ENCODE peak calls at places on chromosome X, in eight cellular contexts. One of them, this sample, is unnamed.

GRCh38 chrX:22278375-22278774 is 5.7 kb downstream of the CBLL2 start:
- DNase-seq in right lobe of liver: no peak
- DNase-seq in fibroblast of pulmonary artery: no peak
- DNase-seq in esophagus muscularis mucosa: no peak
- DNase-seq in brain microvascular endothelial cell: no peak
- DNase-seq in neural progenitor cell: no peak
- DNase-seq in astrocyte of the spinal cord: no peak
- DNase-seq in spleen: no peak
- DNase-seq in this sample: no peak

GRCh38 chrX:129540725-129541184 is 696 bp downstream of the OCRL start:
- DNase-seq in right lobe of liver: peak; percentile 77
- DNase-seq in brain microvascular endothelial cell: no peak
- DNase-seq in astrocyte of the spinal cord: no peak
- DNase-seq in esophagus muscularis mucosa: no peak
- DNase-seq in spleen: no peak
- DNase-seq in neural progenitor cell: no peak
- DNase-seq in fibroblast of pulmonary artery: no peak
- DNase-seq in this sample: no peak

GRCh38 chrX:39518451-39519212 is 579.1 kb downstream of the BCOR start:
- DNase-seq in spleen: no peak
- DNase-seq in right lobe of liver: no peak
- DNase-seq in neural progenitor cell: peak; percentile 65
- DNase-seq in esophagus muscularis mucosa: no peak
- DNase-seq in fibroblast of pulmonary artery: peak; percentile 0
- DNase-seq in astrocyte of the spinal cord: peak; percentile 2
- DNase-seq in brain microvascular endothelial cell: no peak
- DNase-seq in this sample: no peak

GRCh38 chrX:28391528-28391927 is 195.7 kb upstream of the IL1RAPL1 start:
- DNase-seq in esophagus muscularis mucosa: no peak
- DNase-seq in fibroblast of pulmonary artery: peak; percentile 55
- DNase-seq in brain microvascular endothelial cell: peak; percentile 39
- DNase-seq in astrocyte of the spinal cord: peak; percentile 45
- DNase-seq in spleen: no peak
- DNase-seq in neural progenitor cell: no peak
- DNase-seq in right lobe of liver: no peak
- DNase-seq in this sample: no peak

GRCh38 chrX:70922776-70923473 is 8.0 kb downstream of the SLC7A3 start:
- DNase-seq in spleen: no peak
- DNase-seq in right lobe of liver: no peak
- DNase-seq in fibroblast of pulmonary artery: no peak
- DNase-seq in astrocyte of the spinal cord: no peak
- DNase-seq in esophagus muscularis mucosa: no peak
- DNase-seq in brain microvascular endothelial cell: no peak
- DNase-seq in neural progenitor cell: no peak
- DNase-seq in this sample: no peak

GRCh38 chrX:39653656-39654055 is 444.1 kb downstream of the BCOR start:
- DNase-seq in esophagus muscularis mucosa: no peak
- DNase-seq in spleen: no peak
- DNase-seq in fibroblast of pulmonary artery: no peak
- DNase-seq in neural progenitor cell: peak; percentile 75
- DNase-seq in astrocyte of the spinal cord: no peak
- DNase-seq in brain microvascular endothelial cell: no peak
- DNase-seq in right lobe of liver: no peak
- DNase-seq in this sample: no peak

GRCh38 chrX:10577863-10578262 is 42.5 kb downstream of the MID1 start:
- DNase-seq in spleen: no peak
- DNase-seq in esophagus muscularis mucosa: no peak
- DNase-seq in neural progenitor cell: no peak
- DNase-seq in right lobe of liver: no peak
- DNase-seq in astrocyte of the spinal cord: no peak
- DNase-seq in brain microvascular endothelial cell: no peak
- DNase-seq in fibroblast of pulmonary artery: no peak
- DNase-seq in this sample: no peak

GRCh38 chrX:107574711-107575110 is 53.6 kb upstream of the PRPS1 start:
- DNase-seq in neural progenitor cell: no peak
- DNase-seq in astrocyte of the spinal cord: peak; percentile 62
- DNase-seq in esophagus muscularis mucosa: no peak
- DNase-seq in brain microvascular endothelial cell: peak; percentile 43
- DNase-seq in fibroblast of pulmonary artery: no peak
- DNase-seq in right lobe of liver: no peak
- DNase-seq in spleen: no peak
- DNase-seq in this sample: no peak

GRCh38 chrX:115898382-115899001 is 272.1 kb upstream of the AGTR2 start:
- DNase-seq in esophagus muscularis mucosa: no peak
- DNase-seq in astrocyte of the spinal cord: peak; percentile 35
- DNase-seq in spleen: peak; percentile 83
- DNase-seq in fibroblast of pulmonary artery: no peak
- DNase-seq in neural progenitor cell: peak; percentile 55
- DNase-seq in right lobe of liver: no peak
- DNase-seq in brain microvascular endothelial cell: no peak
- DNase-seq in this sample: peak; percentile 71

GRCh38 chrX:150897371-150898319 is 823 bp downstream of the CD99L2 start:
- DNase-seq in fibroblast of pulmonary artery: peak; percentile 40
- DNase-seq in brain microvascular endothelial cell: no peak
- DNase-seq in astrocyte of the spinal cord: peak; percentile 15
- DNase-seq in esophagus muscularis mucosa: no peak
- DNase-seq in spleen: peak; percentile 85
- DNase-seq in neural progenitor cell: peak; percentile 46
- DNase-seq in right lobe of liver: peak; percentile 45
- DNase-seq in this sample: no peak

GRCh38 chrX:103253608-103254007 is 1.3 kb downstream of the TCEAL8 start:
- DNase-seq in brain microvascular endothelial cell: no peak
- DNase-seq in neural progenitor cell: peak; percentile 16
- DNase-seq in right lobe of liver: no peak
- DNase-seq in esophagus muscularis mucosa: no peak
- DNase-seq in spleen: no peak
- DNase-seq in astrocyte of the spinal cord: peak; percentile 0
- DNase-seq in fibroblast of pulmonary artery: peak; percentile 6
- DNase-seq in this sample: no peak
- H3K4me3 ChIP-seq in brain microvascular endothelial cell: peak overlapping the region; percentile 77
- H3K4me3 ChIP-seq in neural progenitor cell: peak overlapping the region; percentile 63
- H3K4me3 ChIP-seq in right lobe of liver: peak overlapping the region; percentile 52
- H3K4me3 ChIP-seq in esophagus muscularis mucosa: peak overlapping the region; percentile 62
- H3K4me3 ChIP-seq in spleen: peak overlapping the region; percentile 59
- H3K4me3 ChIP-seq in astrocyte of the spinal cord: peak overlapping the region; percentile 75
- H3K4me3 ChIP-seq in fibroblast of pulmonary artery: peak overlapping the region; percentile 85
- H3K4me3 ChIP-seq in this sample: peak overlapping the region; percentile 88

DNA sequence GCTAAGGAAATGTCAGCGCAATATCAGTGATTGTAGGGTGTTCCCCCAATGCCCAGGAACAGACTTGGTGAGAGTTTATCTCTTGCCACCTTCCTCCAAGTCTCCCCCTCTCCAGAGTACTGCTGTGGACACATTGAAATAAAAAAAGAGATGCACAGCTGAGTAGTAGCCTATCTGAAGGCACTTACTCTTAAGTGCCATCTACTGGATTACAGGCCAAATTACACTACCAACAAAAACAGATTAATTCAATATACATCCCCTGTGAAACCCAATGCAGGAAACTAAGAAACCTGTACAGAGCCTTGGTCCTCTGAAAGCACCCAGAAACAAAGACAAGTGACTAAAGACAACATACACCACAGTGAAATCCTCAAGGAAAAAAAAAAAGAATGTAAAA is 460.3 kb downstream of the ZIC3 start:
- DNase-seq in astrocyte of the spinal cord: peak; percentile 14
- DNase-seq in neural progenitor cell: no peak
- DNase-seq in esophagus muscularis mucosa: no peak
- DNase-seq in brain microvascular endothelial cell: no peak
- DNase-seq in fibroblast of pulmonary artery: no peak
- DNase-seq in spleen: no peak
- DNase-seq in right lobe of liver: no peak
- DNase-seq in this sample: no peak
- TF ChIP-seq CTCF in astrocyte of the spinal cord: peak; percentile 46
- TF ChIP-seq CTCF in neural progenitor cell: peak; percentile 52
- TF ChIP-seq CTCF in esophagus muscularis mucosa: peak; percentile 44
- TF ChIP-seq CTCF in brain microvascular endothelial cell: peak; percentile 37
- TF ChIP-seq CTCF in fibroblast of pulmonary artery: no peak
- TF ChIP-seq CTCF in spleen: no peak
- TF ChIP-seq CTCF in right lobe of liver: peak; percentile 54
- TF ChIP-seq CTCF in this sample: peak; percentile 50

GRCh38 chrX:46577116-46578005 is 3.8 kb downstream of the CHST7 start:
- DNase-seq in brain microvascular endothelial cell: peak; percentile 37
- DNase-seq in right lobe of liver: no peak
- DNase-seq in neural progenitor cell: no peak
- DNase-seq in spleen: no peak
- DNase-seq in astrocyte of the spinal cord: no peak
- DNase-seq in esophagus muscularis mucosa: no peak
- DNase-seq in fibroblast of pulmonary artery: peak; percentile 47
- DNase-seq in this sample: no peak
- H3K4me3 ChIP-seq in brain microvascular endothelial cell: no peak overlapping the region
- H3K4me3 ChIP-seq in right lobe of liver: no peak overlapping the region
- H3K4me3 ChIP-seq in neural progenitor cell: no peak overlapping the region
- H3K4me3 ChIP-seq in spleen: no peak overlapping the region
- H3K4me3 ChIP-seq in astrocyte of the spinal cord: no peak overlapping the region
- H3K4me3 ChIP-seq in esophagus muscularis mucosa: no peak overlapping the region
- H3K4me3 ChIP-seq in fibroblast of pulmonary artery: peak overlapping the region; percentile 58
- H3K4me3 ChIP-seq in this sample: no peak overlapping the region

GRCh38 chrX:68921937-68922456 is 93.2 kb downstream of the EFNB1 start:
- DNase-seq in spleen: no peak
- DNase-seq in brain microvascular endothelial cell: no peak
- DNase-seq in neural progenitor cell: no peak
- DNase-seq in esophagus muscularis mucosa: no peak
- DNase-seq in astrocyte of the spinal cord: no peak
- DNase-seq in right lobe of liver: no peak
- DNase-seq in fibroblast of pulmonary artery: no peak
- DNase-seq in this sample: no peak
- TF ChIP-seq CTCF in spleen: no peak
- TF ChIP-seq CTCF in brain microvascular endothelial cell: no peak
- TF ChIP-seq CTCF in neural progenitor cell: no peak
- TF ChIP-seq CTCF in esophagus muscularis mucosa: no peak
- TF ChIP-seq CTCF in astrocyte of the spinal cord: no peak
- TF ChIP-seq CTCF in right lobe of liver: no peak
- TF ChIP-seq CTCF in fibroblast of pulmonary artery: no peak
- TF ChIP-seq CTCF in this sample: no peak

GRCh38 chrX:154372612-154373022 is 1.8 kb downstream of the FLNA start:
- DNase-seq in astrocyte of the spinal cord: peak; percentile 37
- DNase-seq in brain microvascular endothelial cell: peak; percentile 48
- DNase-seq in fibroblast of pulmonary artery: no peak
- DNase-seq in right lobe of liver: no peak
- DNase-seq in spleen: no peak
- DNase-seq in neural progenitor cell: no peak
- DNase-seq in esophagus muscularis mucosa: no peak
- DNase-seq in this sample: no peak
- H3K4me3 ChIP-seq in astrocyte of the spinal cord: peak overlapping the region; percentile 44
- H3K4me3 ChIP-seq in brain microvascular endothelial cell: peak overlapping the region; percentile 55
- H3K4me3 ChIP-seq in fibroblast of pulmonary artery: peak overlapping the region; percentile 55
- H3K4me3 ChIP-seq in right lobe of liver: no peak overlapping the region
- H3K4me3 ChIP-seq in spleen: no peak overlapping the region
- H3K4me3 ChIP-seq in neural progenitor cell: no peak overlapping the region
- H3K4me3 ChIP-seq in esophagus muscularis mucosa: peak overlapping the region; percentile 74
- H3K4me3 ChIP-seq in this sample: no peak overlapping the region

DNA sequence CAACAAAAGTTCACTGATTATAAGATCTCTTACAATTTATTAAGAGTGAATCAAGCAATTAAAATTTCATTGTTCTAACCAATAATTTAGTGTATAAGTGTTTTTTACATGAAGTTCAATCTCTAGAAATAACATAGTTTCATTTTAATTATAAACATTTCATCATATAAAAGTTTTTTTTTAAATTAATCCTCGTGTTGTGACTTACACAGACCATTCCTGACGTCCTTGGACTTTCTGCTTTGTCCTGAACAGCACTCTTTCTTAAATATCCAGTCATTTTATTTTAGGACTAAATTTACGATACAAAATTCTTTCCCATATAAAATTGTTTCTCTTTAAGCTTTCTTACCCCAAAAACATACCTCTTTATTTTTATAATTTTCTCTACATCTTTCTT is 841.7 kb upstream of the POU3F4 start:
- DNase-seq in neural progenitor cell: no peak
- DNase-seq in brain microvascular endothelial cell: no peak
- DNase-seq in fibroblast of pulmonary artery: no peak
- DNase-seq in astrocyte of the spinal cord: peak; percentile 1
- DNase-seq in right lobe of liver: no peak
- DNase-seq in spleen: no peak
- DNase-seq in esophagus muscularis mucosa: no peak
- DNase-seq in this sample: no peak
- TF ChIP-seq CTCF in neural progenitor cell: no peak
- TF ChIP-seq CTCF in brain microvascular endothelial cell: no peak
- TF ChIP-seq CTCF in fibroblast of pulmonary artery: no peak
- TF ChIP-seq CTCF in astrocyte of the spinal cord: no peak
- TF ChIP-seq CTCF in right lobe of liver: no peak
- TF ChIP-seq CTCF in spleen: no peak
- TF ChIP-seq CTCF in esophagus muscularis mucosa: no peak
- TF ChIP-seq CTCF in this sample: no peak

GRCh38 chrX:46218373-46218772 is 326.8 kb downstream of the ZNF674 start:
- DNase-seq in astrocyte of the spinal cord: no peak
- DNase-seq in spleen: no peak
- DNase-seq in right lobe of liver: no peak
- DNase-seq in brain microvascular endothelial cell: no peak
- DNase-seq in fibroblast of pulmonary artery: no peak
- DNase-seq in neural progenitor cell: no peak
- DNase-seq in esophagus muscularis mucosa: no peak
- DNase-seq in this sample: no peak
- H3K4me3 ChIP-seq in astrocyte of the spinal cord: no peak overlapping the region
- H3K4me3 ChIP-seq in spleen: no peak overlapping the region
- H3K4me3 ChIP-seq in right lobe of liver: no peak overlapping the region
- H3K4me3 ChIP-seq in brain microvascular endothelial cell: no peak overlapping the region
- H3K4me3 ChIP-seq in fibroblast of pulmonary artery: no peak overlapping the region
- H3K4me3 ChIP-seq in neural progenitor cell: no peak overlapping the region
- H3K4me3 ChIP-seq in esophagus muscularis mucosa: no peak overlapping the region
- H3K4me3 ChIP-seq in this sample: no peak overlapping the region

DNA sequence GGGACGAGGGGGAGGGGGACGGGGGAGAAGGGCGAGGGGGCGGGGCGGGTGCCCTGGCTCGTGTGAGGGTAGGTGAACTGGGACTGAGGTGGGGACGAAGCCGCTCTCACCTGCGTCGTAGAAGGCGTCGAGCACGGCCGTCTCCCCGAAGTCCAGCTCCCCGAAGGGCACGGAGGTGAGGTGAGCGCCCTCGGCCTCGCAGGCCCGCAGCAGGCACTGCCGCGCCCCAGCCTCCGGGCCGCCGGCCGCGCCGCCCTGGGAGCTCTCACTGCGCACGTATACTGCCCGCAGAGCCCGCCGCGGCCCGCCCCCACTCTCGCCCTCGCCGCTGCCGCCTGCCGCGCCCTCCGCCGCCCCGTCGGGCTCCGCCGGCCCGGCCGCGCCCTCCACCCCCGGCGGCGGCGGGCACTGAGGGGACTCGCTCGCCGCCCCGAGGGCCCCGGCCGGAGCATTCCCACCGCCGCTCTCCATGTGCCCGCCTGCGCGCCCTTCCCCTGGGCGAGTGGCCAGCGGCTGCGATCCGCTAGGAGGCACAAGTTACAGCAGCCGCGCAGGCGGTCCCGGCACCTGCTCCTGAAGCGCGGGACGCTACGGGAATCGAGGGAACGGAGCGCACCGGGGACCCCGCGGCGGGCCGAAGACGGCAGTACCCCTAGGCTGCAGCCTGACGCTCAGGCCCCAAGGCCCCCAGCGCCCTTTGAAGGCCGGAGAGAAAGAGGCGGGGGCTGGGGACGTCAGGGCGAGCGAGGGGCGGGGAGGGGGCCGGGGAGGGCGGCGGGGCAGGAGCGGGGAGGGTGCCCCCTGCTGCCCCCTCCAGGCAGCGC is at the start of gene MAP3K15:
- DNase-seq in spleen: peak; percentile 80
- DNase-seq in fibroblast of pulmonary artery: no peak
- DNase-seq in esophagus muscularis mucosa: no peak
- DNase-seq in right lobe of liver: peak; percentile 45
- DNase-seq in brain microvascular endothelial cell: no peak
- DNase-seq in neural progenitor cell: peak; percentile 72
- DNase-seq in astrocyte of the spinal cord: no peak
- DNase-seq in this sample: no peak
- TF ChIP-seq CTCF in spleen: peak; percentile 31
- TF ChIP-seq CTCF in fibroblast of pulmonary artery: no peak
- TF ChIP-seq CTCF in esophagus muscularis mucosa: no peak
- TF ChIP-seq CTCF in right lobe of liver: peak; percentile 29
- TF ChIP-seq CTCF in brain microvascular endothelial cell: peak; percentile 3
- TF ChIP-seq CTCF in neural progenitor cell: peak; percentile 43
- TF ChIP-seq CTCF in astrocyte of the spinal cord: no peak
- TF ChIP-seq CTCF in this sample: peak; percentile 20

This sample was measured in LNCaP clone FGC.